ENCODE peak calls at places on chromosomes 4 and X, in eight cellular contexts. K is breast epithelium, H is epithelial cell of esophagus, J is fibroblast of pulmonary artery, U is heart left ventricle, B is Caco-2, Y is fibroblast of lung, Z is keratinocyte. E is an unnamed sample.

GRCh38 chr4:2583517-2583916 is 47.1 kb downstream of the FAM193A start:
- DNase-seq in Y (peak; percentile 53), U (no peak), J (peak; percentile 65), K (no peak), B (peak; percentile 53), Z (no peak), H (peak; percentile 88), E (no peak)

GRCh38 chr4:112953295-112953694 is 96.2 kb upstream of the ANK2 start:
- DNase-seq in Z (no peak), K (no peak), H (no peak), Y (no peak), B (no peak), U (no peak), J (no peak), E (no peak)

GRCh38 chrX:9352683-9353430 is 112.0 kb upstream of the TBL1X start:
- DNase-seq in H (peak; percentile 12), J (peak; percentile 79), B (no peak), Y (peak; percentile 80), K (no peak), U (peak; percentile 20), Z (no peak), E (no peak)

GRCh38 chrX:16278927-16279326 is 111.6 kb downstream of the MAGEB17 start:
- DNase-seq in K (no peak), Y (no peak), H (no peak), J (no peak), Z (no peak), U (no peak), B (peak; percentile 2), E (no peak)

GRCh38 chr4:47662975-47663374 is 174.9 kb downstream of the CORIN start:
- DNase-seq in Y (no peak), J (no peak), H (peak; percentile 23), K (no peak), Z (no peak), B (peak; percentile 26), U (no peak), E (no peak)

GRCh38 chr4:156830356-156830755 is 141.2 kb downstream of the PDGFC start:
- DNase-seq in U (no peak), K (no peak), H (peak; percentile 33), Y (peak; percentile 60), B (no peak), J (peak; percentile 17), Z (no peak), E (no peak)

GRCh38 chr4:763922-764321 is 58.3 kb downstream of the PCGF3 start:
- DNase-seq in U (no peak), Z (no peak), K (no peak), J (no peak), Y (no peak), H (no peak), B (no peak), E (no peak)

GRCh38 chr4:185524888-185525863 is 10.1 kb downstream of the PDLIM3 start:
- DNase-seq in Y (no peak), K (no peak), B (no peak), H (no peak), J (peak; percentile 67), Z (no peak), U (no peak), E (no peak)

GRCh38 chr4:161704653-161705052 is 459.1 kb downstream of the FSTL5 start:
- DNase-seq in H (no peak), K (no peak), B (no peak), Z (no peak), J (no peak), Y (no peak), U (no peak), E (no peak)

GRCh38 chrX:63784902-63785692 is at the start of gene ARHGEF9:
- DNase-seq in U (peak; percentile 19), H (no peak), J (peak; percentile 3), Y (peak; percentile 29), K (no peak), Z (no peak), B (no peak), E (no peak)

GRCh38 chr4:125388653-125389052 is 73.9 kb downstream of the FAT4 start:
- DNase-seq in H (peak; percentile 71), Z (no peak), K (no peak), J (peak; percentile 84), Y (peak; percentile 70), U (no peak), B (no peak), E (peak; percentile 88)

GRCh38 chr4:14667624-14668295 is 334.5 kb upstream of the CPEB2 start:
- DNase-seq in Y (peak; percentile 45), H (peak; percentile 75), J (no peak), Z (no peak), U (no peak), B (no peak), K (no peak), E (no peak)

GRCh38 chrX:55119712-55120111 is 30.9 kb downstream of the PAGE2 start:
- DNase-seq in J (peak; percentile 21), Z (no peak), H (no peak), K (no peak), Y (peak; percentile 1), U (no peak), B (no peak), E (no peak)

GRCh38 chr4:44256414-44256813 is 192.2 kb downstream of the KCTD8 start:
- DNase-seq in K (no peak), Z (no peak), Y (no peak), H (no peak), J (peak; percentile 7), U (no peak), B (no peak), E (peak; percentile 8)

GRCh38 chrX:137072396-137072795 is 38.6 kb upstream of the GPR101 start:
- DNase-seq in H (no peak), J (no peak), K (no peak), B (no peak), Y (no peak), Z (no peak), U (no peak), E (no peak)

GRCh38 chrX:44054863-44055601 is 81.8 kb upstream of the NDP start:
- DNase-seq in J (no peak), H (peak; percentile 23), Z (no peak), U (no peak), B (no peak), K (no peak), Y (no peak), E (no peak)

GRCh38 chr4:184953421-184953820 is 64.9 kb upstream of the HELT start:
- DNase-seq in Y (no peak), J (no peak), K (no peak), U (no peak), B (no peak), H (no peak), Z (no peak), E (peak; percentile 59)

GRCh38 chr4:134585972-134586371 is 384.4 kb upstream of the PABPC4L start:
- DNase-seq in B (no peak), H (no peak), K (no peak), J (peak; percentile 36), Y (no peak), U (no peak), Z (no peak), E (no peak)

GRCh38 chr4:101136373-101137370 is 210.7 kb downstream of the PPP3CA start:
- DNase-seq in B (no peak), J (no peak), K (no peak), U (no peak), Y (no peak), Z (no peak), H (no peak), E (no peak)

GRCh38 chrX:2677764-2678163 is 13.3 kb upstream of the CD99 start:
- DNase-seq in B (no peak), H (peak; percentile 98), Y (peak; percentile 99), K (peak; percentile 65), Z (peak; percentile 42), J (peak; percentile 98), U (peak; percentile 77), E (peak; percentile 83)

GRCh38 chrX:109742722-109743121 is 9.7 kb upstream of the ACSL4 start:
- DNase-seq in U (no peak), J (no peak), Y (no peak), H (no peak), Z (no peak), K (no peak), B (no peak), E (no peak)

GRCh38 chr4:86630629-86631028 is 36.5 kb downstream of the PTPN13 start:
- DNase-seq in H (no peak), J (no peak), Y (no peak), B (no peak), Z (no peak), U (no peak), K (no peak), E (peak; percentile 48)

GRCh38 chr4:169956441-169956840 is 69.8 kb downstream of the MFAP3L start:
- DNase-seq in J (no peak), Y (no peak), B (no peak), Z (no peak), K (no peak), U (no peak), H (no peak), E (no peak)

GRCh38 chr4:116702949-116703348 is 382.4 kb downstream of the TRAM1L1 start:
- DNase-seq in Y (no peak), H (peak; percentile 4), K (no peak), Z (no peak), B (peak; percentile 34), J (no peak), U (no peak), E (no peak)

GRCh38 chr4:150337709-150338108 is 244.2 kb upstream of the MAB21L2 start:
- DNase-seq in B (no peak), K (no peak), U (no peak), Y (peak; percentile 79), H (no peak), J (peak; percentile 39), Z (no peak), E (peak; percentile 31)

GRCh38 chr4:38684271-38684670 is 20.3 kb downstream of the KLF3 start:
- DNase-seq in Y (no peak), H (no peak), K (no peak), J (no peak), Z (no peak), B (no peak), U (no peak), E (no peak)
- H3K4me3 ChIP-seq in Y (no peak overlapping the region), H (no peak overlapping the region), K (no peak overlapping the region), J (no peak overlapping the region), Z (no peak overlapping the region), B (no peak overlapping the region), U (no peak overlapping the region), E (no peak overlapping the region)

DNA sequence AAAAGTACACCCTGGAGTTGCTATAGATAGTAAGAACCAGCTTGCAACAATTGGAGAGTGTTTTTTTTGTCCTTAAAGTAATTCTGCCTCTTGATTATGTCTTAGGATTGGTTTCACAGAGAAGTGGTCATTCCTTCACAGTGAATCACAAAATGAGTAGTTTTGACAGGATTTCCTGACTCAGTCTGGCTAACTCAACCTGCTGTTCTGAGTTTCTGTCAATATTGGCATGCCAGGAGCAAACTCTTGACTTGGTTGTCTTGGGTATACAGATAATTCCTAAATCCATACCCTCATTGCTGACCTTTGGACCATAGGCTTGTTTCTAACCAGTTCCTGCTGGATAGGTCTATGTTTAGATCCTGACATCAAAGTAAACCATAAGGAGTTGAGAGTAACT is 9.4 kb downstream of the FHIP1A start:
- DNase-seq in U (no peak), H (peak; percentile 94), Z (no peak), B (peak; percentile 63), J (peak; percentile 72), Y (peak; percentile 70), K (no peak), E (peak; percentile 65)
- TF ChIP-seq CTCF in U (no peak), H (no peak), Z (no peak), B (no peak), J (no peak), Y (no peak), K (no peak), E (no peak)

GRCh38 chrX:120308558-120308957 is 2.7 kb downstream of the TMEM255A start:
- DNase-seq in B (no peak), K (no peak), Z (no peak), Y (no peak), H (no peak), J (no peak), U (no peak), E (no peak)
- H3K4me3 ChIP-seq in B (no peak overlapping the region), K (no peak overlapping the region), Z (no peak overlapping the region), Y (no peak overlapping the region), H (no peak overlapping the region), J (no peak overlapping the region), U (no peak overlapping the region), E (no peak overlapping the region)

GRCh38 chrX:45801554-45801953 is 600.9 kb upstream of the DIPK2B start:
- DNase-seq in Y (peak; percentile 50), Z (no peak), B (no peak), H (peak; percentile 38), K (no peak), U (no peak), J (peak; percentile 60), E (no peak)
- TF ChIP-seq CTCF in Y (peak; percentile 20), Z (no peak), B (no peak), H (peak; percentile 19), K (no peak), U (peak; percentile 33), J (peak; percentile 31), E (peak; percentile 21)

E was measured in retinal pigment epithelial cell.